ENCODE peak calls at places on chromosome 2, in seven cellular contexts. One of them, this sample, is unnamed.

GRCh38 chr2:240733803-240734495 is 42.3 kb downstream of the AQP12A start:
- DNase-seq in endothelial cell: peak; percentile 24
- DNase-seq in cardiac muscle cell: no peak
- DNase-seq in upper lobe of left lung: peak; percentile 69
- DNase-seq in MCF 10A: peak; percentile 11
- DNase-seq in neural crest cell: no peak
- DNase-seq in astrocyte of the spinal cord: no peak
- DNase-seq in this sample: no peak

GRCh38 chr2:29902356-29902755 is 19.0 kb downstream of the ALK start:
- DNase-seq in neural crest cell: no peak
- DNase-seq in astrocyte of the spinal cord: no peak
- DNase-seq in endothelial cell: peak; percentile 17
- DNase-seq in MCF 10A: no peak
- DNase-seq in cardiac muscle cell: peak; percentile 40
- DNase-seq in upper lobe of left lung: no peak
- DNase-seq in this sample: no peak

GRCh38 chr2:227745594-227745993 is at the start of gene SCYGR8:
- DNase-seq in astrocyte of the spinal cord: no peak
- DNase-seq in MCF 10A: no peak
- DNase-seq in upper lobe of left lung: no peak
- DNase-seq in endothelial cell: no peak
- DNase-seq in neural crest cell: no peak
- DNase-seq in cardiac muscle cell: no peak
- DNase-seq in this sample: no peak

GRCh38 chr2:29314816-29315571 is 199.8 kb downstream of the CLIP4 start:
- DNase-seq in cardiac muscle cell: peak; percentile 48
- DNase-seq in MCF 10A: no peak
- DNase-seq in neural crest cell: peak; percentile 42
- DNase-seq in upper lobe of left lung: no peak
- DNase-seq in endothelial cell: no peak
- DNase-seq in astrocyte of the spinal cord: peak; percentile 43
- DNase-seq in this sample: no peak

GRCh38 chr2:235723811-235724465 is 230.1 kb downstream of the AGAP1 start:
- DNase-seq in MCF 10A: no peak
- DNase-seq in neural crest cell: no peak
- DNase-seq in astrocyte of the spinal cord: no peak
- DNase-seq in endothelial cell: no peak
- DNase-seq in upper lobe of left lung: no peak
- DNase-seq in cardiac muscle cell: no peak
- DNase-seq in this sample: no peak

GRCh38 chr2:198157314-198157713 is 352.9 kb downstream of the PLCL1 start:
- DNase-seq in astrocyte of the spinal cord: no peak
- DNase-seq in MCF 10A: no peak
- DNase-seq in cardiac muscle cell: no peak
- DNase-seq in upper lobe of left lung: no peak
- DNase-seq in neural crest cell: no peak
- DNase-seq in endothelial cell: no peak
- DNase-seq in this sample: no peak

GRCh38 chr2:206084468-206084869 is 1.5 kb downstream of the INO80D start:
- DNase-seq in endothelial cell: peak; percentile 60
- DNase-seq in neural crest cell: peak; percentile 35
- DNase-seq in upper lobe of left lung: no peak
- DNase-seq in MCF 10A: peak; percentile 93
- DNase-seq in cardiac muscle cell: peak; percentile 70
- DNase-seq in astrocyte of the spinal cord: peak; percentile 77
- DNase-seq in this sample: no peak

GRCh38 chr2:170930132-170931109 is 1.4 kb downstream of the GORASP2 start:
- DNase-seq in endothelial cell: peak; percentile 9
- DNase-seq in astrocyte of the spinal cord: peak; percentile 32
- DNase-seq in neural crest cell: no peak
- DNase-seq in cardiac muscle cell: peak; percentile 46
- DNase-seq in upper lobe of left lung: no peak
- DNase-seq in MCF 10A: peak; percentile 63
- DNase-seq in this sample: no peak

GRCh38 chr2:188668017-188668663 is 306.0 kb upstream of the COL3A1 start:
- DNase-seq in endothelial cell: no peak
- DNase-seq in neural crest cell: no peak
- DNase-seq in astrocyte of the spinal cord: peak; percentile 97
- DNase-seq in MCF 10A: peak; percentile 69
- DNase-seq in upper lobe of left lung: no peak
- DNase-seq in cardiac muscle cell: peak; percentile 18
- DNase-seq in this sample: no peak

GRCh38 chr2:217832115-217832514 is 170.7 kb downstream of the TNS1 start:
- DNase-seq in MCF 10A: no peak
- DNase-seq in upper lobe of left lung: no peak
- DNase-seq in endothelial cell: no peak
- DNase-seq in cardiac muscle cell: no peak
- DNase-seq in neural crest cell: no peak
- DNase-seq in astrocyte of the spinal cord: no peak
- DNase-seq in this sample: no peak

GRCh38 chr2:105765415-105766299 is 20.9 kb downstream of the NCK2 start:
- DNase-seq in upper lobe of left lung: no peak
- DNase-seq in astrocyte of the spinal cord: no peak
- DNase-seq in neural crest cell: no peak
- DNase-seq in endothelial cell: no peak
- DNase-seq in MCF 10A: no peak
- DNase-seq in cardiac muscle cell: no peak
- DNase-seq in this sample: no peak

GRCh38 chr2:1136071-1136470 is 185.4 kb downstream of the SNTG2 start:
- DNase-seq in upper lobe of left lung: no peak
- DNase-seq in MCF 10A: peak; percentile 1
- DNase-seq in endothelial cell: no peak
- DNase-seq in astrocyte of the spinal cord: no peak
- DNase-seq in neural crest cell: no peak
- DNase-seq in cardiac muscle cell: peak; percentile 20
- DNase-seq in this sample: no peak

GRCh38 chr2:201768918-201769317 is 11.8 kb downstream of the ALS2 start:
- DNase-seq in cardiac muscle cell: no peak
- DNase-seq in endothelial cell: no peak
- DNase-seq in MCF 10A: no peak
- DNase-seq in astrocyte of the spinal cord: peak; percentile 43
- DNase-seq in neural crest cell: no peak
- DNase-seq in upper lobe of left lung: no peak
- DNase-seq in this sample: no peak

GRCh38 chr2:196502413-196502812 is 137.1 kb upstream of the CCDC150 start:
- DNase-seq in cardiac muscle cell: no peak
- DNase-seq in neural crest cell: no peak
- DNase-seq in endothelial cell: no peak
- DNase-seq in MCF 10A: no peak
- DNase-seq in upper lobe of left lung: no peak
- DNase-seq in astrocyte of the spinal cord: no peak
- DNase-seq in this sample: no peak

GRCh38 chr2:169928463-169928864 is 101.2 kb downstream of the UBR3 start:
- DNase-seq in upper lobe of left lung: no peak
- DNase-seq in neural crest cell: no peak
- DNase-seq in MCF 10A: peak; percentile 56
- DNase-seq in cardiac muscle cell: peak; percentile 63
- DNase-seq in astrocyte of the spinal cord: peak; percentile 67
- DNase-seq in endothelial cell: no peak
- DNase-seq in this sample: no peak

GRCh38 chr2:173652731-173653426 is 298.2 kb downstream of the CDCA7 start:
- DNase-seq in astrocyte of the spinal cord: peak; percentile 96
- DNase-seq in cardiac muscle cell: no peak
- DNase-seq in MCF 10A: peak; percentile 98
- DNase-seq in endothelial cell: no peak
- DNase-seq in neural crest cell: no peak
- DNase-seq in upper lobe of left lung: no peak
- DNase-seq in this sample: no peak

GRCh38 chr2:113980946-113981345 is 91.1 kb downstream of the ACTR3 start:
- DNase-seq in upper lobe of left lung: no peak
- DNase-seq in cardiac muscle cell: no peak
- DNase-seq in neural crest cell: no peak
- DNase-seq in endothelial cell: no peak
- DNase-seq in MCF 10A: peak; percentile 38
- DNase-seq in astrocyte of the spinal cord: peak; percentile 53
- DNase-seq in this sample: no peak

GRCh38 chr2:234502285-234502918 is 5.5 kb upstream of the ARL4C start:
- DNase-seq in MCF 10A: peak; percentile 67
- DNase-seq in upper lobe of left lung: no peak
- DNase-seq in neural crest cell: no peak
- DNase-seq in astrocyte of the spinal cord: peak; percentile 85
- DNase-seq in endothelial cell: no peak
- DNase-seq in cardiac muscle cell: no peak
- DNase-seq in this sample: no peak

GRCh38 chr2:239828192-239828972 is 196.8 kb downstream of the NDUFA10 start:
- DNase-seq in neural crest cell: no peak
- DNase-seq in cardiac muscle cell: no peak
- DNase-seq in astrocyte of the spinal cord: no peak
- DNase-seq in upper lobe of left lung: no peak
- DNase-seq in endothelial cell: no peak
- DNase-seq in MCF 10A: no peak
- DNase-seq in this sample: no peak

GRCh38 chr2:210227689-210228088 is 2.4 kb upstream of the ACADL start:
- DNase-seq in astrocyte of the spinal cord: no peak
- DNase-seq in MCF 10A: no peak
- DNase-seq in endothelial cell: no peak
- DNase-seq in neural crest cell: no peak
- DNase-seq in upper lobe of left lung: no peak
- DNase-seq in cardiac muscle cell: no peak
- DNase-seq in this sample: no peak

GRCh38 chr2:210230984-210231383 is 5.7 kb upstream of the ACADL start:
- DNase-seq in endothelial cell: no peak
- DNase-seq in upper lobe of left lung: no peak
- DNase-seq in MCF 10A: no peak
- DNase-seq in astrocyte of the spinal cord: no peak
- DNase-seq in cardiac muscle cell: no peak
- DNase-seq in neural crest cell: no peak
- DNase-seq in this sample: no peak

GRCh38 chr2:210230518-210230917 is 5.3 kb upstream of the ACADL start:
- DNase-seq in upper lobe of left lung: no peak
- DNase-seq in MCF 10A: no peak
- DNase-seq in cardiac muscle cell: no peak
- DNase-seq in neural crest cell: no peak
- DNase-seq in endothelial cell: no peak
- DNase-seq in astrocyte of the spinal cord: no peak
- DNase-seq in this sample: no peak

GRCh38 chr2:210228586-210228985 is 3.3 kb upstream of the ACADL start:
- DNase-seq in upper lobe of left lung: no peak
- DNase-seq in MCF 10A: no peak
- DNase-seq in neural crest cell: no peak
- DNase-seq in endothelial cell: no peak
- DNase-seq in cardiac muscle cell: no peak
- DNase-seq in astrocyte of the spinal cord: no peak
- DNase-seq in this sample: no peak

GRCh38 chr2:210233487-210233886 is 8.2 kb upstream of the ACADL start:
- DNase-seq in neural crest cell: no peak
- DNase-seq in endothelial cell: no peak
- DNase-seq in cardiac muscle cell: no peak
- DNase-seq in astrocyte of the spinal cord: no peak
- DNase-seq in upper lobe of left lung: no peak
- DNase-seq in MCF 10A: peak; percentile 14
- DNase-seq in this sample: no peak
- TF ChIP-seq CTCF in neural crest cell: no peak
- TF ChIP-seq CTCF in endothelial cell: no peak
- TF ChIP-seq CTCF in cardiac muscle cell: no peak
- TF ChIP-seq CTCF in astrocyte of the spinal cord: no peak
- TF ChIP-seq CTCF in upper lobe of left lung: no peak
- TF ChIP-seq CTCF in MCF 10A: no peak
- TF ChIP-seq CTCF in this sample: no peak

GRCh38 chr2:133192028-133192427 is 376.2 kb downstream of the NCKAP5 start:
- DNase-seq in endothelial cell: no peak
- DNase-seq in neural crest cell: no peak
- DNase-seq in cardiac muscle cell: no peak
- DNase-seq in MCF 10A: no peak
- DNase-seq in astrocyte of the spinal cord: no peak
- DNase-seq in upper lobe of left lung: no peak
- DNase-seq in this sample: no peak
- TF ChIP-seq CTCF in endothelial cell: peak; percentile 57
- TF ChIP-seq CTCF in neural crest cell: no peak
- TF ChIP-seq CTCF in cardiac muscle cell: no peak
- TF ChIP-seq CTCF in MCF 10A: no peak
- TF ChIP-seq CTCF in astrocyte of the spinal cord: peak; percentile 14
- TF ChIP-seq CTCF in upper lobe of left lung: no peak
- TF ChIP-seq CTCF in this sample: no peak

DNA sequence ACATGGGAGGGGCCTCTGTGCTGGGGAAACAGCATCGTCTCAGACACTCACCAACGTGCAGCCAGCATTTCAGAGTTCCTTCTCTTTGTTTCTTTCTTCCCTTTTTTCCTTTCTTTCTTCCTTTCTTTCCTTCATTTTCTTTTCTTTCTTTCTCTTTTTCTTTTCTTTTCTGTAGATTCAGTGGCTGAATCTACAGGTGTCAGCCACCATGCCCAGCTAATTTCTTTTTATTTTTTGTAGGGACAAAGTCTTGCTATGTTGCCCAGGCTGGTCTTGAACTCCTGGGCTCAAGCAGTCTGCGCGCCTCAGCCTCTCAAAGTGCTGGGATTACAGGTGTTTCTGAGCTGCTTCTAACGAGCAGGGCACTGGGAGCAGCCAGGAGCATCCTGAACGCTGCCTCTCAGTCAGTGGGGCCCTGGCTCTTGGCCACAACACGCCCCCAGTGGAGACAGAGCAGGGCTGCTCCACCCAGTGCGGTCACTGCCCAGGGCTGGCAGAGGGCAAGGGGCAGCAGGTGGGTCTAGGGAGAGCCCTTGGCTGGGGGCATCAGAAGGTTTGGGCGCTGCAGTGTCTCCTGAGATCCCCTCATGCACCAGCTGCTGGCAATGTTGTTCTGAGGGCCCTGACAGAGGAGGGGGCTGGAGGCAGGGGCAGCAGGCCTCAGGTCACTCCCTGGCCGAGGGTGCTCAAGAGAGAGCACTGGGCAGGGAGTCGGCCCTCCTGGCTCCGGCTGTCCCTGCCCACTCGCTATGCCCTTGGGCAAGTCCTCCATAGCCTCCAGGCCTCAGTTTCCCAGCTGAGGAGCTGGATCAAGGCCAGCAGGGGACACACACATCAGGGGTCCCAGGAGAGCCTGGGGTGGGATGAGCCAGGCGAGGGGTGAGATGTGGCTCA is 4.7 kb upstream of the KLHL30 start:
- DNase-seq in astrocyte of the spinal cord: no peak
- DNase-seq in cardiac muscle cell: peak; percentile 32
- DNase-seq in neural crest cell: no peak
- DNase-seq in MCF 10A: no peak
- DNase-seq in endothelial cell: no peak
- DNase-seq in upper lobe of left lung: no peak
- DNase-seq in this sample: no peak
- TF ChIP-seq CTCF in astrocyte of the spinal cord: no peak
- TF ChIP-seq CTCF in cardiac muscle cell: no peak
- TF ChIP-seq CTCF in neural crest cell: no peak
- TF ChIP-seq CTCF in MCF 10A: no peak
- TF ChIP-seq CTCF in endothelial cell: peak; percentile 13
- TF ChIP-seq CTCF in upper lobe of left lung: no peak
- TF ChIP-seq CTCF in this sample: no peak

DNA sequence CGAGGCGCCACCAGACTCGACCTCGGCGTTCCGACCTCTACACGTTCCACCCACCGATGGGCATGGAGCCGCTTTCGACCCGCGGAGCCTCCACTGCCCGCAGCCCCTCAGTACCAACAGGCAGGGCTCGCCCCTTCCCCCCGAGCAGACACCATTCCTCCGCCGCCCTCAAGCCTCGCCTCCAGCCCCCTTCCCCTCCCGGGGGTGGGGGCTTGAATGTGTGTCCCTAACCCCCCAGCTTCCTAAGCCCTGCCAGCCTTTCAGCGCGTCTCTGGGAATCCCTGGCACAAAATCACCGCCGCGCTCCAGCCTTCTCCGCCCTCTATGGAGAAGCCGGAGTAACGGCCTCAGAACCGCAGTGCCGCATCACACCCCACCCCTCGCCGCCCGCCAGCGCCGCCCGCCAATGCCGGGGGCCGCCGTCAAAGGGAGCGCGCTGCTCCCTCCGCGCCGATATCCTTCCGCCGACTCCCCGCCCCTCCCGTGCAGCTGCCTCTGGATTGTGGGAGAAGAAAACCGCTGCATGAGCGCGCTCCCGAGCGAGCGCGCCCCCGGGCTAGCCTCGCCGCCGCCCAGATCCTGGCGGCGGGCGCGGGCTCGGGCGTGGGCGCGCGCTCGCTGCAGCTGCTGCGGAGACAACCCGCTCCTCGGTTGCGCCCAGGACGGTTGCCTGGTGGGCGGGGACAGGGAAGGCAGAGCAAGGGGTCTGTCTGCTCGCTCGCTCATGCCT is at the start of gene CCDC88A:
- DNase-seq in neural crest cell: peak; percentile 99
- DNase-seq in upper lobe of left lung: peak; percentile 99
- DNase-seq in cardiac muscle cell: peak; percentile 97
- DNase-seq in endothelial cell: peak; percentile 99
- DNase-seq in MCF 10A: peak; percentile 95
- DNase-seq in astrocyte of the spinal cord: peak; percentile 99
- DNase-seq in this sample: peak; percentile 49
- TF ChIP-seq CTCF in neural crest cell: peak; percentile 30
- TF ChIP-seq CTCF in upper lobe of left lung: peak; percentile 54
- TF ChIP-seq CTCF in cardiac muscle cell: peak; percentile 35
- TF ChIP-seq CTCF in endothelial cell: no peak
- TF ChIP-seq CTCF in MCF 10A: no peak
- TF ChIP-seq CTCF in astrocyte of the spinal cord: peak; percentile 24
- TF ChIP-seq CTCF in this sample: no peak